ENCODE peak calls at places on chromosomes 11 and 22, in four cellular contexts. One of them, this sample, is unnamed. For H3K4me1, the result is how much of the 10 kb centered on the place peaks cover.

GRCh38 chr11:62458212-62459002 is 39.6 kb downstream of the SCGB1A1 start:
- DNase-seq in naive thymus-derived CD4-positive, alpha-beta T cell: no peak
- DNase-seq in PC-3: no peak
- DNase-seq in A549: no peak
- DNase-seq in this sample: no peak

GRCh38 chr22:29994027-29994715 is 86.1 kb upstream of the HORMAD2 start:
- DNase-seq in naive thymus-derived CD4-positive, alpha-beta T cell: no peak
- DNase-seq in PC-3: peak
- DNase-seq in A549: peak
- DNase-seq in this sample: no peak

GRCh38 chr11:99176430-99176829 is 155.7 kb downstream of the CNTN5 start:
- DNase-seq in naive thymus-derived CD4-positive, alpha-beta T cell: no peak
- DNase-seq in PC-3: no peak
- DNase-seq in A549: no peak
- DNase-seq in this sample: no peak

GRCh38 chr11:120034881-120035620 is 102.9 kb downstream of the TRIM29 start:
- DNase-seq in PC-3: no peak
- DNase-seq in A549: no peak
- DNase-seq in naive thymus-derived CD4-positive, alpha-beta T cell: no peak
- DNase-seq in this sample: no peak

GRCh38 chr11:103729653-103730052 is 306.8 kb upstream of the DDI1 start:
- DNase-seq in naive thymus-derived CD4-positive, alpha-beta T cell: no peak
- DNase-seq in A549: no peak
- DNase-seq in PC-3: no peak
- DNase-seq in this sample: no peak

GRCh38 chr11:11757871-11758270 is 83.9 kb upstream of the USP47 start:
- DNase-seq in A549: no peak
- DNase-seq in naive thymus-derived CD4-positive, alpha-beta T cell: no peak
- DNase-seq in PC-3: no peak
- DNase-seq in this sample: no peak

GRCh38 chr11:74417379-74417804 is 19.2 kb upstream of the PGM2L1 start:
- DNase-seq in naive thymus-derived CD4-positive, alpha-beta T cell: no peak
- DNase-seq in A549: no peak
- DNase-seq in PC-3: peak
- DNase-seq in this sample: no peak

GRCh38 chr11:70140859-70141489 is 62.1 kb upstream of the FADD start:
- DNase-seq in naive thymus-derived CD4-positive, alpha-beta T cell: no peak
- DNase-seq in PC-3: no peak
- DNase-seq in A549: no peak
- DNase-seq in this sample: no peak

GRCh38 chr11:69320326-69320725 is 26.4 kb downstream of the MYEOV start:
- DNase-seq in naive thymus-derived CD4-positive, alpha-beta T cell: no peak
- DNase-seq in PC-3: peak
- DNase-seq in A549: peak
- DNase-seq in this sample: peak

GRCh38 chr11:118084247-118084646 is 2.5 kb downstream of the SMIM35 start:
- DNase-seq in PC-3: peak
- DNase-seq in A549: no peak
- DNase-seq in naive thymus-derived CD4-positive, alpha-beta T cell: no peak
- DNase-seq in this sample: no peak

GRCh38 chr11:19511413-19512183 is 201.0 kb upstream of the NAV2 start:
- DNase-seq in A549: no peak
- DNase-seq in PC-3: no peak
- DNase-seq in naive thymus-derived CD4-positive, alpha-beta T cell: no peak
- DNase-seq in this sample: peak

GRCh38 chr22:20771918-20772625 is 1.8 kb upstream of the SERPIND1 start:
- DNase-seq in A549: no peak
- DNase-seq in naive thymus-derived CD4-positive, alpha-beta T cell: no peak
- DNase-seq in PC-3: no peak
- DNase-seq in this sample: no peak

GRCh38 chr11:7903940-7904339 is 27.1 kb downstream of the OR10A6 start:
- DNase-seq in naive thymus-derived CD4-positive, alpha-beta T cell: no peak
- DNase-seq in A549: no peak
- DNase-seq in PC-3: peak
- DNase-seq in this sample: no peak

GRCh38 chr11:73143126-73143838 is 1.2 kb upstream of the FCHSD2 start:
- DNase-seq in naive thymus-derived CD4-positive, alpha-beta T cell: no peak
- DNase-seq in A549: no peak
- DNase-seq in PC-3: no peak
- DNase-seq in this sample: no peak

GRCh38 chr11:73141309-73142127 is 600 bp downstream of the FCHSD2 start:
- DNase-seq in naive thymus-derived CD4-positive, alpha-beta T cell: peak
- DNase-seq in A549: peak
- DNase-seq in PC-3: peak
- DNase-seq in this sample: peak

GRCh38 chr11:73141031-73141308 is 1.1 kb downstream of the FCHSD2 start:
- DNase-seq in A549: peak
- DNase-seq in naive thymus-derived CD4-positive, alpha-beta T cell: no peak
- DNase-seq in PC-3: peak
- DNase-seq in this sample: no peak

GRCh38 chr11:73140213-73141030 is 1.7 kb downstream of the FCHSD2 start:
- DNase-seq in naive thymus-derived CD4-positive, alpha-beta T cell: no peak
- DNase-seq in A549: peak
- DNase-seq in PC-3: peak
- DNase-seq in this sample: no peak

GRCh38 chr11:73142128-73142377 is at the start of gene FCHSD2:
- DNase-seq in PC-3: no peak
- DNase-seq in naive thymus-derived CD4-positive, alpha-beta T cell: no peak
- DNase-seq in A549: no peak
- DNase-seq in this sample: no peak
- H3K4me1 ChIP-seq in PC-3: under half
- H3K4me1 ChIP-seq in naive thymus-derived CD4-positive, alpha-beta T cell: under half
- H3K4me1 ChIP-seq in A549: under half
- H3K4me1 ChIP-seq in this sample: under half

DNA sequence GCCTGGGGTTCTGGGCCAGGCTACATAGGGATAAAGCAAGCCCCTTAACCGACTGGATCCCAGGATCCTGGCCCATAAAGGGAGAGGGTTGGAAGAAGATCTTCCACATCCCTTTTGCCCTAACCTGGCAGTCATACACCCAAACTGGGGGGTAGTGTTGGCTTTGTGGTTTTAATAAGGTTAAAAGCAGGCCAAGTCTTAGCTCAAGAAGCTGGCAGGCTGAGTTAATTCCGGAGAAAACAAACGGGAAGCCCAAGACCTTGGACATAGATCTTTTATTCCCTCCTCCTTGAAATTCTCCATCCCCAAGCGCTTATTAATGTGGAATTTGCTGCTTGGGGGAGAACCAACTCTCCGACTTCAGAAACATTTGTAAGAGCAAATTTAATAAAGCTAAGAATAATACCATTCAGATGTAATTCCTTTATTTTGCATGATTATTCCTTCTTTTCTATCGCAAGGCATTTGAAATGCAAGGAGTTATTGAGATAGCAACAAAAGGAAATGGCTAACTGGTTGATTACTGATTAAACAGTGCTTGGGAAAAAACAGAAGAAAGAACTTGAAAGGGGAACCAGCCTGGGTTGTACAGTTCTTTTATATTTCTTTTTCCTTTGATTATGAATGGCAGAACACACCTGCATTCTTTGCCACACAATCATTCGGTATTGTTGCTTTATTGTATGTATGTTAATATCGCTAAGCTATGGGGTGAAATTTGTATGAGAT is 6.2 kb upstream of the ARHGAP8 start:
- DNase-seq in naive thymus-derived CD4-positive, alpha-beta T cell: no peak
- DNase-seq in PC-3: no peak
- DNase-seq in A549: no peak
- DNase-seq in this sample: no peak
- H3K27ac ChIP-seq in naive thymus-derived CD4-positive, alpha-beta T cell: no peak
- H3K27ac ChIP-seq in PC-3: no peak
- H3K27ac ChIP-seq in A549: no peak
- H3K27ac ChIP-seq in this sample: peak

GRCh38 chr11:126440792-126441514 is 85.5 kb downstream of the ST3GAL4 start:
- DNase-seq in A549: peak
- DNase-seq in naive thymus-derived CD4-positive, alpha-beta T cell: peak
- DNase-seq in PC-3: peak
- DNase-seq in this sample: peak
- H3K4me3 ChIP-seq in A549: no peak
- H3K4me3 ChIP-seq in naive thymus-derived CD4-positive, alpha-beta T cell: no peak
- H3K4me3 ChIP-seq in PC-3: peak
- H3K4me3 ChIP-seq in this sample: no peak

DNA sequence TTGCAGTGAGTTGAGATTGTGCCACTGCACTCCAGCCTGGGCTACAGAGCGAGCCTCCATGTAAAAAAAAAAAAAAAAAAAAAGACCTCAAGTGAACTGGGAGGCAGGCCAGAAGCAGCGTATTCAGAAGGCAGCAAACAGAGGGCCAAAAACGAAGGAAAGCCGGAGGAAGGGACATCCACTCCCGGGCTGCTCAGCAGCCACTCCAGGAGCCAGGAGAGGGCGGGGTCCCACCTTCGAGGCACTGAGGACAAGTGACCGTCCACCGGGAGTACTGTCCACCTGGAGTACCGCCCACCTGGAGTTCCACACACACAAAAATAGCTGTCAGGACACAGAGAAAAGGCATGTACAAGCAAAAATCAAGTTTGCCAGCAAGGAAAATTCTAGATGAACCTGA is 5.5 kb downstream of the TOLLIP start:
- DNase-seq in naive thymus-derived CD4-positive, alpha-beta T cell: no peak
- DNase-seq in PC-3: no peak
- DNase-seq in A549: no peak
- DNase-seq in this sample: peak
- H3K4me1 ChIP-seq in naive thymus-derived CD4-positive, alpha-beta T cell: under half
- H3K4me1 ChIP-seq in PC-3: under half
- H3K4me1 ChIP-seq in A549: half or more
- H3K4me1 ChIP-seq in this sample: half or more

DNA sequence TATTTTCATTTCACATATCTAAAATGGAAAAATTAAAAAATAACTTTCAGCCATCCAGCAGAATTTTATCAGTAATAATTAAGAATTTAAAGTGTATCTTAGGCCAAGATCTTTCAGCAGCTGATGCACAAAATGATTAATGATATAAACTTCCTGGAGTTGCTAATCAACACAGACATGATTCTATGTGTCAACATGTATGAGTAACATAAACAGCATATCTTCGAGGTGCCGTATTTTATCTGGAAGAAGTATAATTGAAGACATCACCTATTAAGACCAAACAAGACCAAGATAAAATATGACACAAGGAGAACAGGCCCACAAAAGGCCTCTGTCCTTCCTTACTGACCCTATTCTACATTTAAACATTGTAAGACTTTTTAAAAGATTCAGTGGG is 45.2 kb downstream of the SLC5A12 start:
- DNase-seq in naive thymus-derived CD4-positive, alpha-beta T cell: no peak
- DNase-seq in A549: no peak
- DNase-seq in PC-3: no peak
- DNase-seq in this sample: no peak
- H3K27ac ChIP-seq in naive thymus-derived CD4-positive, alpha-beta T cell: no peak
- H3K27ac ChIP-seq in A549: no peak
- H3K27ac ChIP-seq in PC-3: peak
- H3K27ac ChIP-seq in this sample: no peak

This sample was measured in upper lobe of right lung.